ENCODE peak calls at places on chromosomes 2 and 18, in nine cellular contexts. One of them, this sample, is unnamed. For H3K9me3, the result is how much of the 10 kb centered on the place peaks cover.

GRCh38 chr2:62660582-62661262 is 44.8 kb upstream of the EHBP1 start:
- DNase-seq in tibial nerve: no peak
- DNase-seq in astrocyte: peak
- DNase-seq in PC-9: peak
- DNase-seq in H9: no peak
- DNase-seq in mucosa of descending colon: no peak
- DNase-seq in CD4-positive, CD25-positive, alpha-beta regulatory T cell: no peak
- DNase-seq in CD4-positive, alpha-beta T cell: no peak
- DNase-seq in cardiac muscle cell: peak
- DNase-seq in this sample: no peak

GRCh38 chr2:144015036-144015435 is 504.9 kb downstream of the ZEB2 start:
- DNase-seq in astrocyte: no peak
- DNase-seq in CD4-positive, alpha-beta T cell: no peak
- DNase-seq in tibial nerve: no peak
- DNase-seq in H9: no peak
- DNase-seq in PC-9: no peak
- DNase-seq in mucosa of descending colon: no peak
- DNase-seq in CD4-positive, CD25-positive, alpha-beta regulatory T cell: no peak
- DNase-seq in cardiac muscle cell: no peak
- DNase-seq in this sample: no peak

GRCh38 chr18:43393174-43393573 is 115.9 kb upstream of the SYT4 start:
- DNase-seq in mucosa of descending colon: no peak
- DNase-seq in CD4-positive, CD25-positive, alpha-beta regulatory T cell: no peak
- DNase-seq in PC-9: no peak
- DNase-seq in tibial nerve: no peak
- DNase-seq in astrocyte: peak
- DNase-seq in H9: no peak
- DNase-seq in cardiac muscle cell: peak
- DNase-seq in CD4-positive, alpha-beta T cell: no peak
- DNase-seq in this sample: no peak

GRCh38 chr2:201203916-201204654 is 21.1 kb downstream of the CASP10 start:
- DNase-seq in mucosa of descending colon: no peak
- DNase-seq in tibial nerve: no peak
- DNase-seq in H9: no peak
- DNase-seq in cardiac muscle cell: peak
- DNase-seq in astrocyte: no peak
- DNase-seq in CD4-positive, CD25-positive, alpha-beta regulatory T cell: no peak
- DNase-seq in PC-9: no peak
- DNase-seq in CD4-positive, alpha-beta T cell: no peak
- DNase-seq in this sample: no peak

GRCh38 chr2:235390108-235390815 is 103.6 kb upstream of the AGAP1 start:
- DNase-seq in cardiac muscle cell: peak
- DNase-seq in tibial nerve: peak
- DNase-seq in CD4-positive, CD25-positive, alpha-beta regulatory T cell: peak
- DNase-seq in PC-9: no peak
- DNase-seq in mucosa of descending colon: no peak
- DNase-seq in astrocyte: peak
- DNase-seq in H9: no peak
- DNase-seq in CD4-positive, alpha-beta T cell: no peak
- DNase-seq in this sample: no peak

GRCh38 chr18:74249181-74249968 is 42.4 kb downstream of the CYB5A start:
- DNase-seq in PC-9: no peak
- DNase-seq in CD4-positive, CD25-positive, alpha-beta regulatory T cell: no peak
- DNase-seq in tibial nerve: peak
- DNase-seq in cardiac muscle cell: peak
- DNase-seq in astrocyte: peak
- DNase-seq in CD4-positive, alpha-beta T cell: no peak
- DNase-seq in mucosa of descending colon: no peak
- DNase-seq in H9: no peak
- DNase-seq in this sample: no peak

GRCh38 chr2:135727968-135728728 is 13.5 kb upstream of the UBXN4 start:
- DNase-seq in tibial nerve: no peak
- DNase-seq in PC-9: no peak
- DNase-seq in mucosa of descending colon: no peak
- DNase-seq in cardiac muscle cell: no peak
- DNase-seq in H9: no peak
- DNase-seq in CD4-positive, alpha-beta T cell: no peak
- DNase-seq in CD4-positive, CD25-positive, alpha-beta regulatory T cell: no peak
- DNase-seq in astrocyte: no peak
- DNase-seq in this sample: no peak

GRCh38 chr2:105496271-105496670 is 97.4 kb upstream of the FHL2 start:
- DNase-seq in cardiac muscle cell: no peak
- DNase-seq in PC-9: no peak
- DNase-seq in CD4-positive, CD25-positive, alpha-beta regulatory T cell: no peak
- DNase-seq in tibial nerve: peak
- DNase-seq in CD4-positive, alpha-beta T cell: no peak
- DNase-seq in astrocyte: no peak
- DNase-seq in mucosa of descending colon: no peak
- DNase-seq in H9: no peak
- DNase-seq in this sample: no peak

GRCh38 chr2:28904295-28904694 is 9.8 kb downstream of the WDR43 start:
- DNase-seq in astrocyte: peak
- DNase-seq in CD4-positive, alpha-beta T cell: no peak
- DNase-seq in mucosa of descending colon: no peak
- DNase-seq in PC-9: peak
- DNase-seq in cardiac muscle cell: peak
- DNase-seq in H9: no peak
- DNase-seq in CD4-positive, CD25-positive, alpha-beta regulatory T cell: no peak
- DNase-seq in tibial nerve: no peak
- DNase-seq in this sample: no peak

GRCh38 chr2:134669731-134670669 is 48.8 kb downstream of the TMEM163 start:
- DNase-seq in cardiac muscle cell: no peak
- DNase-seq in PC-9: no peak
- DNase-seq in tibial nerve: peak
- DNase-seq in CD4-positive, CD25-positive, alpha-beta regulatory T cell: peak
- DNase-seq in H9: no peak
- DNase-seq in astrocyte: no peak
- DNase-seq in mucosa of descending colon: no peak
- DNase-seq in CD4-positive, alpha-beta T cell: no peak
- DNase-seq in this sample: peak

DNA sequence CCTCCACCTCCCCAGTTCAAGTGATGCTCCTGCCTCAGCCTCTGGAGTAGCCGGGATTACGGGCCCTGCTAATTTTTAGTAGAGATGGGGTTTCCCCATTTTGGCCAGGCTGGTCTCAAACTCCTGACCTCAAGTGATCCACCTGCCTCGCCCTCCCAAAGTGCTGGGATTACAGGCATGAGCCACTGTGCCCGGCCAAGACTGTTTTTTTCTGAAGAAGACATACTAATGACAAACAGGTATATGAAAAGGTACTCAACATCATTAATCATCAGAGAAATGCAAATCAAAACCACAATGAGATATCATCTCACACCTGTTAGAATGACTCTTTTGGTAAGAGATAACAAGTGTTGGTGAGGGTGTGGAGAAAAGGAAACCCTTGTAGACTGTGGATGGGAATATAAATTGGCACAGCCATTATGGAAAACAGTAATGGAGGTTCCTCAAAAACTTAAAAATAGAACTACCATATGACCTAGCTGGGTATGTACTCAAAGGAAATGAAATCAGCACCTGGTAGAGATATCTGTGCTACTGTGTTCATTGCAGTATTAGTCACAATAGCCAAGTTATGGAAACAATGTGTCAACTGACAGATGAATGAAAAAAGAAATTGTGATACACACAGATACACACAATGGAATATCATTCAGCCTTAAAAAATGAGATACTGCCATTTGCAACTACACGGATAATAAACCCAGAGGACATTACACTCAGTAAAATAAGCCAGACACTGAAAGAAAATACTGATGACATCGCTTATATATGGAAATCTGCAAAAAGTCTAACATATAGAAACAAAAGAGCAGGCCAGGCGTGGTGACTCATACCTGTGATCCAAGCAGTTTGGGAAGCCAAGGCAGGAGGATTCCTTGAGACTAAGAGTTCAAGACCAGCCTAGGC is 20.8 kb downstream of the SOS1 start:
- DNase-seq in PC-9: peak
- DNase-seq in CD4-positive, CD25-positive, alpha-beta regulatory T cell: peak
- DNase-seq in tibial nerve: no peak
- DNase-seq in astrocyte: peak
- DNase-seq in CD4-positive, alpha-beta T cell: no peak
- DNase-seq in cardiac muscle cell: peak
- DNase-seq in H9: no peak
- DNase-seq in mucosa of descending colon: no peak
- DNase-seq in this sample: no peak
- H3K9me3 ChIP-seq in PC-9: under half
- H3K9me3 ChIP-seq in CD4-positive, CD25-positive, alpha-beta regulatory T cell: under half
- H3K9me3 ChIP-seq in tibial nerve: under half
- H3K9me3 ChIP-seq in astrocyte: under half
- H3K9me3 ChIP-seq in CD4-positive, alpha-beta T cell: under half
- H3K9me3 ChIP-seq in cardiac muscle cell: under half
- H3K9me3 ChIP-seq in H9: under half
- H3K9me3 ChIP-seq in mucosa of descending colon: under half
- H3K9me3 ChIP-seq in this sample: under half

DNA sequence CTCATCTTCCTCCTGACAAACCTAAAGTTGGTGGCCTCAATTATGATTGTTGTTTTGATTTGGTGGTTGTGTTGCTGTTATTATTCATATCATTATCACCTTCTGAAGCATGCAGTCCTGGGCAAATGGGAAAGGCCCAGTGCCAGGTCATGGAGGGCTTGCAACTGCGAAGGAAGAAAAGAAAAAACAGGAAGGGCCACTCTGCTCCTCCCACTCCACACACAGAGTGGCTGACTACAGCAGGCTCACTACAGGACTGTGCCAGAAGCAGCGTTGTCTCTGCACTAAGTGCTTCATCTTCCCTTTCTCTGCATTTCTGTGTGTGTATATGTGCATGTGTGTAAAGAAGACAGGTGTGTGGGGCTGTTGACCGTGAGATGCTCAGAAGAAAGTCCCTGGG is 231.9 kb downstream of the ANKRD30B start:
- DNase-seq in CD4-positive, alpha-beta T cell: no peak
- DNase-seq in H9: no peak
- DNase-seq in mucosa of descending colon: no peak
- DNase-seq in cardiac muscle cell: no peak
- DNase-seq in tibial nerve: no peak
- DNase-seq in CD4-positive, CD25-positive, alpha-beta regulatory T cell: no peak
- DNase-seq in astrocyte: no peak
- DNase-seq in PC-9: no peak
- DNase-seq in this sample: no peak
- H3K9me3 ChIP-seq in CD4-positive, alpha-beta T cell: under half
- H3K9me3 ChIP-seq in H9: half or more
- H3K9me3 ChIP-seq in mucosa of descending colon: under half
- H3K9me3 ChIP-seq in cardiac muscle cell: under half
- H3K9me3 ChIP-seq in tibial nerve: under half
- H3K9me3 ChIP-seq in CD4-positive, CD25-positive, alpha-beta regulatory T cell: under half
- H3K9me3 ChIP-seq in astrocyte: under half
- H3K9me3 ChIP-seq in PC-9: under half
- H3K9me3 ChIP-seq in this sample: under half

GRCh38 chr2:116160657-116161056 is 1653.8 kb upstream of the DDX18 start:
- DNase-seq in H9: no peak
- DNase-seq in tibial nerve: no peak
- DNase-seq in mucosa of descending colon: no peak
- DNase-seq in PC-9: no peak
- DNase-seq in CD4-positive, CD25-positive, alpha-beta regulatory T cell: no peak
- DNase-seq in CD4-positive, alpha-beta T cell: no peak
- DNase-seq in astrocyte: no peak
- DNase-seq in cardiac muscle cell: no peak
- DNase-seq in this sample: no peak
- H3K9me3 ChIP-seq in H9: under half
- H3K9me3 ChIP-seq in tibial nerve: under half
- H3K9me3 ChIP-seq in mucosa of descending colon: half or more
- H3K9me3 ChIP-seq in PC-9: under half
- H3K9me3 ChIP-seq in CD4-positive, CD25-positive, alpha-beta regulatory T cell: under half
- H3K9me3 ChIP-seq in CD4-positive, alpha-beta T cell: under half
- H3K9me3 ChIP-seq in astrocyte: under half
- H3K9me3 ChIP-seq in cardiac muscle cell: under half
- H3K9me3 ChIP-seq in this sample: half or more

DNA sequence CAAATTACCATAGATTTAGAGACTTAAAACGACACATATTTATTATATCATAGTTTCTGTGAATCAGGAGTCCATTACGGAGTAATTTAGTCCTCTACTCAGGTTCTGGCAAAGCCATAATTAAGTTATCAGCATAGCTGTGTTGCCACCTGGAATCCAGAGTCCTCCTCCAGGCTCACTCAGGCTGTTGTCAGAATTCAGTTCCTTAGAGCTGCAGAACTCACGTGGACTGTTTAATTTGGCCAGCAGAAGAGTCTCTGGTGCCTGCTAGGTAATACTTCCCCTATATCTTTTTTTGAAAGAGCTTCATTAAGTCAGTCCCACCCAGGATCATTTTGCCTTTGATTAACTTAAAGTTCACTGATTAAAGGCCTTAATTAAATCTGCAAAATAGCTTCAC is 891.5 kb downstream of the SUCLG1 start:
- DNase-seq in PC-9: no peak
- DNase-seq in H9: no peak
- DNase-seq in CD4-positive, alpha-beta T cell: no peak
- DNase-seq in astrocyte: no peak
- DNase-seq in mucosa of descending colon: no peak
- DNase-seq in tibial nerve: no peak
- DNase-seq in CD4-positive, CD25-positive, alpha-beta regulatory T cell: no peak
- DNase-seq in cardiac muscle cell: no peak
- DNase-seq in this sample: no peak
- H3K9me3 ChIP-seq in PC-9: under half
- H3K9me3 ChIP-seq in H9: under half
- H3K9me3 ChIP-seq in CD4-positive, alpha-beta T cell: under half
- H3K9me3 ChIP-seq in astrocyte: under half
- H3K9me3 ChIP-seq in mucosa of descending colon: under half
- H3K9me3 ChIP-seq in tibial nerve: under half
- H3K9me3 ChIP-seq in CD4-positive, CD25-positive, alpha-beta regulatory T cell: under half
- H3K9me3 ChIP-seq in cardiac muscle cell: under half
- H3K9me3 ChIP-seq in this sample: under half

GRCh38 chr18:79899609-79900435 is 51.6 kb downstream of the SLC66A2 start:
- DNase-seq in mucosa of descending colon: no peak
- DNase-seq in PC-9: no peak
- DNase-seq in CD4-positive, CD25-positive, alpha-beta regulatory T cell: no peak
- DNase-seq in cardiac muscle cell: no peak
- DNase-seq in astrocyte: no peak
- DNase-seq in CD4-positive, alpha-beta T cell: no peak
- DNase-seq in tibial nerve: no peak
- DNase-seq in H9: peak
- DNase-seq in this sample: no peak
- H3K9me3 ChIP-seq in mucosa of descending colon: half or more
- H3K9me3 ChIP-seq in PC-9: under half
- H3K9me3 ChIP-seq in CD4-positive, CD25-positive, alpha-beta regulatory T cell: under half
- H3K9me3 ChIP-seq in cardiac muscle cell: under half
- H3K9me3 ChIP-seq in astrocyte: under half
- H3K9me3 ChIP-seq in CD4-positive, alpha-beta T cell: under half
- H3K9me3 ChIP-seq in tibial nerve: under half
- H3K9me3 ChIP-seq in H9: under half
- H3K9me3 ChIP-seq in this sample: half or more

GRCh38 chr18:32998285-32998684 is 225.5 kb upstream of the KLHL14 start:
- DNase-seq in CD4-positive, CD25-positive, alpha-beta regulatory T cell: no peak
- DNase-seq in mucosa of descending colon: no peak
- DNase-seq in CD4-positive, alpha-beta T cell: no peak
- DNase-seq in cardiac muscle cell: no peak
- DNase-seq in H9: no peak
- DNase-seq in tibial nerve: no peak
- DNase-seq in astrocyte: no peak
- DNase-seq in PC-9: no peak
- DNase-seq in this sample: no peak

GRCh38 chr18:32998921-32999320 is 226.1 kb upstream of the KLHL14 start:
- DNase-seq in CD4-positive, alpha-beta T cell: no peak
- DNase-seq in cardiac muscle cell: no peak
- DNase-seq in astrocyte: no peak
- DNase-seq in PC-9: no peak
- DNase-seq in H9: no peak
- DNase-seq in mucosa of descending colon: no peak
- DNase-seq in tibial nerve: no peak
- DNase-seq in CD4-positive, CD25-positive, alpha-beta regulatory T cell: no peak
- DNase-seq in this sample: no peak
- H3K9me3 ChIP-seq in CD4-positive, alpha-beta T cell: under half
- H3K9me3 ChIP-seq in cardiac muscle cell: under half
- H3K9me3 ChIP-seq in astrocyte: under half
- H3K9me3 ChIP-seq in PC-9: under half
- H3K9me3 ChIP-seq in H9: under half
- H3K9me3 ChIP-seq in mucosa of descending colon: under half
- H3K9me3 ChIP-seq in tibial nerve: under half
- H3K9me3 ChIP-seq in CD4-positive, CD25-positive, alpha-beta regulatory T cell: under half
- H3K9me3 ChIP-seq in this sample: under half

This sample was measured in spleen.